ENCODE peak calls at places on chromosomes 16 and 17, in seven cellular contexts. Z, K, M, G, Y, B and A are unnamed samples.
A peak's percentile ranks its signal among the peaks of the same experiment; 100 is the strongest.

GRCh38 chr16:57781741-57782606 is 20.3 kb downstream of the KIFC3 start:
- DNase-seq in Y (peak; percentile 55), Z (no peak), K (no peak), M (no peak), B (no peak), G (peak; percentile 55), A (no peak)

GRCh38 chr17:73719588-73720071 is 75.4 kb upstream of the SDK2 start:
- DNase-seq in G (no peak), M (no peak), B (no peak), K (no peak), Y (no peak), Z (no peak), A (no peak)

GRCh38 chr17:2239882-2240430 is 63.6 kb downstream of the SMG6 start:
- DNase-seq in K (no peak), Z (no peak), M (peak; percentile 41), G (peak; percentile 87), B (no peak), Y (peak; percentile 89), A (no peak)

GRCh38 chr17:78476973-78477372 is 98.5 kb downstream of the PGS1 start:
- DNase-seq in G (no peak), B (no peak), Y (no peak), Z (no peak), M (no peak), K (no peak), A (no peak)

GRCh38 chr17:72345083-72345482 is 224.3 kb downstream of the SOX9 start:
- DNase-seq in B (no peak), Y (no peak), M (no peak), K (no peak), G (no peak), Z (no peak), A (no peak)

GRCh38 chr16:69406780-69407331 is 17.6 kb upstream of the CYB5B start:
- DNase-seq in G (peak; percentile 13), K (no peak), B (no peak), Y (no peak), Z (no peak), M (no peak), A (no peak)

GRCh38 chr17:29740017-29740416 is 117.3 kb upstream of the CORO6 start:
- DNase-seq in K (no peak), Y (no peak), Z (no peak), M (no peak), G (no peak), B (no peak), A (no peak)

GRCh38 chr16:3004319-3004718 is 8.4 kb upstream of the CLDN9 start:
- DNase-seq in G (no peak), B (no peak), Z (no peak), K (no peak), M (no peak), Y (no peak), A (no peak)